ENCODE peak calls at places on chromosomes 1 and 21, in nine cellular contexts. Y, G, Z, F, M, V, X, R and A are unnamed samples. For H3K4me1, the result is how much of the 10 kb centered on the place peaks cover.

GRCh38 chr1:187762109-187762508 is 933.4 kb downstream of the PLA2G4A start:
- DNase-seq in Y (no peak), G (no peak), Z (no peak), F (no peak), M (no peak), V (no peak), X (no peak), R (no peak), A (no peak)

GRCh38 chr1:172323666-172324065 is 96.8 kb upstream of the C1orf105 start:
- DNase-seq in Y (no peak), G (no peak), Z (no peak), F (no peak), M (no peak), V (no peak), X (no peak), R (no peak), A (no peak)

GRCh38 chr1:90810681-90811080 is 93.6 kb upstream of the BARHL2 start:
- DNase-seq in Y (no peak), G (no peak), Z (no peak), F (no peak), M (no peak), V (no peak), X (no peak), R (no peak), A (no peak)

GRCh38 chr1:92848201-92848600 is 16.4 kb downstream of the RPL5 start:
- DNase-seq in Y (no peak), G (no peak), Z (no peak), F (no peak), M (no peak), V (no peak), X (no peak), R (no peak), A (no peak)

GRCh38 chr1:226688056-226688748 is 50.9 kb downstream of the ITPKB start:
- DNase-seq in Y (no peak), G (peak), Z (no peak), F (no peak), M (no peak), V (no peak), X (no peak), R (no peak), A (peak)

GRCh38 chr1:205346956-205347574 is 9.7 kb downstream of the KLHDC8A start:
- DNase-seq in Y (no peak), G (no peak), Z (no peak), F (no peak), M (no peak), V (peak), X (no peak), R (no peak), A (peak)

GRCh38 chr1:111491070-111491469 is 12.4 kb downstream of the ADORA3 start:
- DNase-seq in Y (peak), G (no peak), Z (no peak), F (no peak), M (no peak), V (no peak), X (no peak), R (no peak), A (no peak)

GRCh38 chr1:205410581-205411298 is 11.1 kb downstream of the LEMD1 start:
- DNase-seq in Y (no peak), G (no peak), Z (no peak), F (no peak), M (no peak), V (no peak), X (no peak), R (no peak), A (no peak)

GRCh38 chr1:47688631-47689296 is 250.9 kb downstream of the FOXD2 start:
- DNase-seq in Y (no peak), G (peak), Z (no peak), F (no peak), M (no peak), V (no peak), X (no peak), R (peak), A (peak)

DNA sequence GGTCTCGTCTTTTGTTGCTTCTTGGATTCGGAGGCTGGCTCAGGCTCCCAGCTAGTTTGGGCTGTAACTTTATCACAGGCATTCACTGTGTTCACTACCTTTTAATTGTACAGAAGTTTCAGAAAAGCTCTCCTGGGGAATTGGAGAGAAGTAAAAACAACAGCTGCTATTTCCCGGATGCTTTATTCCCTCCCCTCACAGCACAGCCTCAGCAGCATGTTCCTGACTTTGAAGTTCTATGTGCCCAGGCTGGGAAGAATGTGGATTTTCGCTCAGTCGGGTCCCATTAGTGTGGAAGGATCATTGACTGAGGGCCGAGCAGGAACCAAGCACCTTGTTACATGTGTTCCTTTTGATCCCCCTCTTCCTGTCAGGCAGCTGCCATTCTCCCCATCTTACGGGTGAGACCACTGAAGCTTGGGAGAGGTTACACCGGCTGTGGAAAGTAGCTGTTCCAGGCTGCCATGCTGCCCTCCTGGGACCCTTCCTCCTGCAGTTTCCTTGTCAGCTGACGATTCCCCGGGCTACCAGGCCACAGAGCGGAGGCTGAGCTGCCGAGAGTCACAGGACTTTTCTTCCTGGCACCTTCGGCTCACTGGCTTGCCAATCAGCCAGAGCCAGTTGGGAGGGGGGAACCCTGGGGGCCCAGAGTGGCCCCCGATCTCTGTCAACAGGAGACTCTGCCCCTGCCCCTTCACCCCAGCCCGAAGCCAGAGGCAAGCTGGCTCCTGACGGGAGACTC is 223.2 kb upstream of the TMEM51 start:
- DNase-seq in Y (no peak), G (no peak), Z (no peak), F (no peak), M (no peak), V (no peak), X (no peak), R (no peak), A (no peak)
- H3K27ac ChIP-seq in Y (peak), G (no peak), Z (no peak), F (no peak), M (no peak), V (no peak), X (no peak), R (peak), A (peak)

GRCh38 chr1:1032428-1032827 is 12.5 kb downstream of the AGRN start:
- DNase-seq in Y (no peak), G (no peak), Z (no peak), F (no peak), M (no peak), V (no peak), X (no peak), R (no peak), A (no peak)
- H3K4me1 ChIP-seq in Y (under half), G (under half), Z (under half), F (under half), M (under half), V (under half), X (under half), R (under half), A (under half)

GRCh38 chr1:203640723-203641523 is 14.3 kb downstream of the ATP2B4 start:
- DNase-seq in Y (no peak), G (peak), Z (no peak), F (no peak), M (no peak), V (no peak), X (no peak), R (no peak), A (no peak)
- H3K27ac ChIP-seq in Y (peak), G (peak), Z (no peak), F (no peak), M (no peak), V (no peak), X (no peak), R (no peak), A (no peak)

DNA sequence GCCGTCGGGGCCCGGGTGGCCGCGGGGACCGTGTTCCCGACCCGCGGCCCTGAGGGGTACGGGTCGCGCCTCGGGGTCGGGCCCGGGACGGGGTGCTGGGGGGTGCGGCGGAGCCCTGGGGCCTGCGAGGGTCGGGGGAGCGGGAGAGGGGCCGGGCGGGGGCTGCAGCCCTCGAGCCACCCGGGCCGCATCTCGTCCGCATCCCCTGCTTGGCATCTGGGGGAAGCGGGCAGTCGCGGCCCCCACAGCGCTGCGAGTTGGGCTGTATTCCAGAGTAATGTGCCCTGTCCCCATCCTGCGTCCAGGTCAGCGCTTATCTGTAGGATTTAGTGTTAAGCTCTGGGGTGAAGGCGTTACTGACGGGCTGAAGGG is 416 bp downstream of the RER1 start:
- DNase-seq in Y (no peak), G (no peak), Z (no peak), F (no peak), M (no peak), V (no peak), X (no peak), R (no peak), A (no peak)
- H3K4me1 ChIP-seq in Y (under half), G (under half), Z (under half), F (under half), M (under half), V (under half), X (under half), R (under half), A (under half)

GRCh38 chr1:109787845-109788605 is 24.3 kb upstream of the EPS8L3 start:
- DNase-seq in Y (no peak), G (peak), Z (no peak), F (no peak), M (peak), V (no peak), X (no peak), R (peak), A (peak)
- H3K27ac ChIP-seq in Y (no peak), G (no peak), Z (no peak), F (no peak), M (no peak), V (peak), X (no peak), R (no peak), A (peak)

GRCh38 chr1:40981702-40982448 is 2.4 kb downstream of the CTPS1 start:
- DNase-seq in Y (no peak), G (no peak), Z (no peak), F (no peak), M (no peak), V (no peak), X (no peak), R (no peak), A (no peak)

GRCh38 chr1:40979241-40980067 is at the start of gene CTPS1:
- DNase-seq in Y (peak), G (peak), Z (peak), F (peak), M (peak), V (peak), X (peak), R (peak), A (peak)

GRCh38 chr1:40978886-40979240 is 633 bp upstream of the CTPS1 start:
- DNase-seq in Y (no peak), G (peak), Z (no peak), F (no peak), M (no peak), V (no peak), X (no peak), R (no peak), A (no peak)

GRCh38 chr1:40980453-40981121 is 1.1 kb downstream of the CTPS1 start:
- DNase-seq in Y (no peak), G (no peak), Z (no peak), F (no peak), M (no peak), V (peak), X (peak), R (peak), A (no peak)

GRCh38 chr1:40980068-40980452 is 564 bp downstream of the CTPS1 start:
- DNase-seq in Y (no peak), G (no peak), Z (no peak), F (no peak), M (no peak), V (no peak), X (no peak), R (no peak), A (no peak)
- H3K4me1 ChIP-seq in Y (under half), G (half or more), Z (under half), F (under half), M (under half), V (half or more), X (under half), R (under half), A (under half)

DNA sequence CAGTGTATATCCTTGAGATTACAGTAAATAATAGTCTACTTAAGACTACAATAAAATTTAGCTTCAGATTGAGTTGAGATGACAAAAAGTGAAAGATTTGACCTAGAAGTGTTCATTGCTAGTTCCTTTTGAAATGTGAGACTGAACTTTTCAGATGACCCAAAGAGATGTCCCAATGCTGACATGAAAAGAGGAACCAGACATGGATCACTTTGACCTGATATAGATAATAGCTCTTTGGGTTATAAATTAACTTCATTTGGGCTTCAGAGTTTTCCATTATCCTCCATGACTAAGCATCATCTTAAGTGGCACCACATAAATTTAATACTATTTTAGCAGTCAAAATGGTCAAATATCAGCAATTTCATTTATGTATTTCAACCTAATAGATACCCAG is 25.7 kb upstream of the OR10J5 start:
- DNase-seq in Y (no peak), G (no peak), Z (no peak), F (no peak), M (no peak), V (no peak), X (no peak), R (no peak), A (no peak)
- H3K27ac ChIP-seq in Y (no peak), G (no peak), Z (no peak), F (no peak), M (no peak), V (no peak), X (no peak), R (peak), A (no peak)

GRCh38 chr1:42316292-42316691 is 18.7 kb downstream of the FOXJ3 start:
- DNase-seq in Y (no peak), G (no peak), Z (no peak), F (no peak), M (no peak), V (no peak), X (no peak), R (no peak), A (no peak)

GRCh38 chr1:42318601-42319000 is 16.4 kb downstream of the FOXJ3 start:
- DNase-seq in Y (no peak), G (no peak), Z (no peak), F (no peak), M (no peak), V (no peak), X (no peak), R (no peak), A (no peak)

GRCh38 chr1:42315500-42315899 is 19.5 kb downstream of the FOXJ3 start:
- DNase-seq in Y (no peak), G (no peak), Z (no peak), F (no peak), M (no peak), V (no peak), X (no peak), R (no peak), A (no peak)

GRCh38 chr1:42319128-42319851 is 15.7 kb downstream of the FOXJ3 start:
- DNase-seq in Y (no peak), G (no peak), Z (no peak), F (no peak), M (no peak), V (no peak), X (no peak), R (no peak), A (no peak)

GRCh38 chr1:42317308-42317707 is 17.7 kb downstream of the FOXJ3 start:
- DNase-seq in Y (no peak), G (no peak), Z (no peak), F (no peak), M (no peak), V (no peak), X (no peak), R (no peak), A (no peak)
- H3K4me1 ChIP-seq in Y (half or more), G (half or more), Z (under half), F (under half), M (half or more), V (half or more), X (under half), R (under half), A (half or more)

GRCh38 chr1:206685749-206686485 is 1.2 kb downstream of the MAPKAPK2 start:
- DNase-seq in Y (peak), G (peak), Z (no peak), F (peak), M (peak), V (peak), X (peak), R (peak), A (peak)

GRCh38 chr1:206685256-206685748 is 597 bp downstream of the MAPKAPK2 start:
- DNase-seq in Y (no peak), G (peak), Z (no peak), F (no peak), M (peak), V (peak), X (peak), R (no peak), A (peak)

GRCh38 chr1:206683313-206683712 is 1.4 kb upstream of the MAPKAPK2 start:
- DNase-seq in Y (no peak), G (peak), Z (no peak), F (no peak), M (no peak), V (no peak), X (no peak), R (peak), A (no peak)

GRCh38 chr1:206684003-206684402 is 702 bp upstream of the MAPKAPK2 start:
- DNase-seq in Y (no peak), G (peak), Z (no peak), F (no peak), M (no peak), V (no peak), X (no peak), R (no peak), A (no peak)

DNA sequence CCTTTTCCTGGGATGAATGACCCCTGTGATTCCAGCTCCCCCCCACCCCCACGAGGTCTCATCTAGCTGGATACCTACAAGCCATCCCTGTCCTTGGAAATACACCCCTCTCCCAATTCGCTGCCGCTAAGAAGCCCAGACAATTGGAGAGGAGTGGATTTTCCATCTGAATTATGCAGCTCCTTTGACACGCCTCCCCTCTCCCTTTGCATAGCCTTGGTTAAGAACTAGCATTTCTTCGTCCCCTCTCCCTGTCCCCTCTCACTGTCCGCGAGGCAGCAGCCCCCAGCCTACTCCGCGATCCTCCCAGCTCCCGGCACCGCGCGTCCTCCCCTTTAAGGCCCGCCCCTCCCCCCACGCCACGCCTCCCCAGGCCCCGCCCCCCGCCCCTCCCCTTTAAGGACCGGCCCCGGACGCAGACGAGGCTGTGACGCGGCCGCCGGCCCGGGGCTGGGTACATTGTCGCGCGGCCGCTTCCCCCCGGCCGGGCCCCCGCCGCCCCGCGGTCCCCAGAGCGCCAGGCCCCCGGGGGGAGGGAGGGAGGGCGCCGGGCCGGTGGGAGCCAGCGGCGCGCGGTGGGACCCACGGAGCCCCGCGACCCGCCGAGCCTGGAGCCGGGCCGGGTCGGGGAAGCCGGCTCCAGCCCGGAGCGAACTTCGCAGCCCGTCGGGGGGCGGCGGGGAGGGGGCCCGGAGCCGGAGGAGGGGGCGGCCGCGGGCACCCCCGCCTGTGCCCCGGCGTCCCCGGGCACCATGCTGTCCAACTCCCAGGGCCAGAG is at the start of gene MAPKAPK2:
- DNase-seq in Y (peak), G (peak), Z (no peak), F (peak), M (peak), V (peak), X (peak), R (peak), A (peak)
- H3K27ac ChIP-seq in Y (peak), G (peak), Z (no peak), F (peak), M (peak), V (peak), X (peak), R (peak), A (peak)

GRCh38 chr21:36695671-36696389 is 3.1 kb upstream of the SIM2 start:
- DNase-seq in Y (no peak), G (no peak), Z (no peak), F (no peak), M (no peak), V (no peak), X (no peak), R (no peak), A (no peak)

GRCh38 chr21:36697473-36698159 is 1.3 kb upstream of the SIM2 start:
- DNase-seq in Y (no peak), G (no peak), Z (no peak), F (no peak), M (no peak), V (no peak), X (no peak), R (no peak), A (no peak)

GRCh38 chr21:36696390-36696639 is 2.6 kb upstream of the SIM2 start:
- DNase-seq in Y (no peak), G (no peak), Z (no peak), F (no peak), M (no peak), V (no peak), X (no peak), R (no peak), A (no peak)

GRCh38 chr21:36698160-36699025 is 522 bp upstream of the SIM2 start:
- DNase-seq in Y (no peak), G (no peak), Z (no peak), F (peak), M (no peak), V (peak), X (no peak), R (no peak), A (no peak)

DNA sequence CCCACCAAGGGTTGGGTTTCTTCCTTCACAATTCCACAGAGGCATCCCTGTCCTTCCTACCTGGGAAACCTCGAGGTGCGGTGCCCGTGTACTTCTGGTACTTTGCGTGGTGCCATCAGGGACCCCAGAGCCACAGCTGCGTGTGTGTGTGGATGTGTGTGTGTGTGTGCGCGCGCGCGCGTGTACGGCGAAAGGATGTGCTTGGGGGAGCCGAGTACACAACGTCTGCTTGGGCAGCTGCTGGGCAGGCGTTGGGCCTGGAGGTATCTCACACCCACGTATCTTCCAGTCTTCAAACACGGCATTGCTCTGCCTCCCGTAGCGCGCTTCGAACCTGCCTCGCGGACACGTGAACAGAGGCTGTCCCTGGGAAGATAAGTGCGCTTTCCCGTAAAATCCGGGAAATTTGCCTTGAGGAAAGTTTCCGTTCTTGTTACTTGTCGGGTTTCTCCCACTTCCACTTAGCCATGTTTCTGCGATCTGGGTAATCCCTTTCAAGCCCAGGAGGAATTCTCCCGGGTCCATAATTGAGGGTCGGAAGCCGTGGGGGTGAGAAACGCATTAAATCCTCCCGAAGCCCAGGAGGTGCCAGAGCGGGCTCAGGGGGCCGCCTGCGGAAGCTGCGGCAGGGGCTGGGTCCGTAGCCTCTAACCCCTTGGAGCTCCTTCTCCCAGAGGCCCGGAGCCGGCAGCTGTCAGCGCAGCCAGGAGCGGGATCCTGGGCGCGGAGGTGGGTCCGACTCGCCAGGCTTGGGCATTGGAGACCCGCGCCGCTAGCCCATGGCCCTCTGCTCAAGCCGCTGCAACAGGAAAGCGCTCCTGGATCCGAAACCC is 2.1 kb upstream of the SIM2 start:
- DNase-seq in Y (no peak), G (no peak), Z (no peak), F (no peak), M (no peak), V (no peak), X (no peak), R (no peak), A (no peak)
- H3K4me1 ChIP-seq in Y (half or more), G (half or more), Z (under half), F (under half), M (half or more), V (under half), X (under half), R (under half), A (half or more)